ENCODE peak calls at places on chromosomes 11 and 22, in six cellular contexts. N, L, P, R, D and I are unnamed samples.

GRCh38 chr22:27125539-27125938 is 468.2 kb downstream of the MIAT start:
- DNase-seq in N (no peak), L (no peak), P (no peak), R (no peak), D (peak; percentile 68), I (no peak)

GRCh38 chr11:65559951-65560537 is 1.9 kb upstream of the LTBP3 start:
- DNase-seq in N (peak; percentile 37), L (no peak), P (no peak), R (peak; percentile 62), D (peak; percentile 62), I (peak; percentile 85)

GRCh38 chr11:45298718-45299117 is 12.6 kb upstream of the SYT13 start:
- DNase-seq in N (no peak), L (no peak), P (no peak), R (no peak), D (no peak), I (no peak)

GRCh38 chr11:62452261-62452660 is 33.4 kb downstream of the SCGB1A1 start:
- DNase-seq in N (no peak), L (no peak), P (no peak), R (no peak), D (no peak), I (no peak)

GRCh38 chr11:134800130-134800529 is 388.1 kb upstream of the B3GAT1 start:
- DNase-seq in N (no peak), L (no peak), P (no peak), R (no peak), D (no peak), I (no peak)

GRCh38 chr11:86067230-86068137 is 1.4 kb downstream of the PICALM start:
- DNase-seq in N (no peak), L (no peak), P (no peak), R (no peak), D (peak; percentile 46), I (peak; percentile 37)

GRCh38 chr22:50583294-50583865 is 731 bp upstream of the CHKB start:
- DNase-seq in N (no peak), L (no peak), P (no peak), R (no peak), D (no peak), I (no peak)

GRCh38 chr11:101686514-101686913 is 102.7 kb upstream of the TRPC6 start:
- DNase-seq in N (peak; percentile 22), L (no peak), P (no peak), R (peak; percentile 79), D (peak; percentile 94), I (peak; percentile 88)

DNA sequence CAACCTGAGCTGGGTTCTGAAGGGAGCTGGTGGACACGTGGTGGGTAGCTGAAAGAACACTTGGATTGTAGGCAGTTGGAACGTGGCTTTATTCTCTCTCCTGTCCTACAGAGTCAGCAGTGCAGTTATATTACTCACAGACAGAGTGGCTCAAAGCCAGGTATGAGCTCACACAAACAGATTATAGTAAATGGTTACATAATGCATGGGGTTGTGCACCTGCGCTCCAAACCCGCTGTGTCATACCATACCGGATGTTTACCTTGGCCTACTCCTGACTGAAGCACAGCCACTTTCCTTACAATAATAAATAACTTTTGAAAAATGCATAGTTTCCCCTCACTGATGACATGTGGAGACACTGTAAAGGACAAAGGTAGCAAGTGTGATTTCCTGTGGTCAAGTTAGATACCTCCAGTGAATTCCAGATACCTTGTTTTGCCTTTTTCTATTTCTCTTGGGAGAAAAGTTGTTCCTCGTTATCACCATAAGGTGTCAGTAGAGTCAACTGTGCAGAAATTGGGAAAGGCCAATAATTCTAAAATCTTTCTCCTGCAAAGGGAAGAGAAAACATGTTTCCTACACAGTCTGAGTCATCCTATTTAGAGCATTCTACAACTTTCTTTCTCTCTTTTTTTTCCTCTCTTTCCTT is 13.5 kb downstream of the MS4A6A start:
- DNase-seq in N (no peak), L (no peak), P (no peak), R (peak; percentile 47), D (peak; percentile 93), I (peak; percentile 98)
- TF ChIP-seq CTCF in N (peak; percentile 19), L (no peak), P (peak; percentile 36), R (peak; percentile 32), D (peak; percentile 52), I (peak; percentile 76)

DNA sequence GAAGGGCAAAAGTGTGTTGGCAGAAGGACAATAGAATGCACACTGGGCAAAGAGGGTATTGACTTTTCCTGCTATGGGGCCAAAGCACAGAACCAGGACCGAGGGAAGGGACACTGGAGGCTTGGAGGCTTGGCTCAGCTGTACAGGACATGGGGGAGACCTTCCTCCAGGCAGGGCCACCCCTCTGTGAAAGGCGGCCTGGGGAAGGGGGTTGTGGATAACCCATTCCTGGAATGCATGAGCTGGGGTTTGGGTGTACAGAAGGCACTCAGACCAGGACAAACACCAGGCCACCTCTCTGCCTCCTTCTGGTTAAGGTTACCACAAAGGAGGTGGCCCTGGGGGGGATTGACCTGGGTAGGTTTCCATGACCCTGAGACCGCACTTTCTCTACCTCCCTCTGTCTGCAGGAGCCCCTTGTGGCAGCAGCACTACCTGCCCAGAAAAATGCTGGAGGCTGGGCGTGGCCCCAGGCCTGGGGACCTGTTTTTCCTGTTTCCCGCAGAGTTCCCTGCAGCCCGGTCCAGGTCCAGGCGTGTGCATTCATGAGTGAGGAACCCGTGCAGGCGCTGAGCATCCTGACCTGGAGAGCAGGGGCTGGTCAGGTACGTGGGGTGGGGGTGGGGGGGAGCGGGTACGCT is 9.6 kb downstream of the P2RY2 start:
- DNase-seq in N (no peak), L (no peak), P (no peak), R (no peak), D (peak; percentile 88), I (no peak)
- TF ChIP-seq CTCF in N (no peak), L (no peak), P (no peak), R (no peak), D (peak; percentile 69), I (no peak)

DNA sequence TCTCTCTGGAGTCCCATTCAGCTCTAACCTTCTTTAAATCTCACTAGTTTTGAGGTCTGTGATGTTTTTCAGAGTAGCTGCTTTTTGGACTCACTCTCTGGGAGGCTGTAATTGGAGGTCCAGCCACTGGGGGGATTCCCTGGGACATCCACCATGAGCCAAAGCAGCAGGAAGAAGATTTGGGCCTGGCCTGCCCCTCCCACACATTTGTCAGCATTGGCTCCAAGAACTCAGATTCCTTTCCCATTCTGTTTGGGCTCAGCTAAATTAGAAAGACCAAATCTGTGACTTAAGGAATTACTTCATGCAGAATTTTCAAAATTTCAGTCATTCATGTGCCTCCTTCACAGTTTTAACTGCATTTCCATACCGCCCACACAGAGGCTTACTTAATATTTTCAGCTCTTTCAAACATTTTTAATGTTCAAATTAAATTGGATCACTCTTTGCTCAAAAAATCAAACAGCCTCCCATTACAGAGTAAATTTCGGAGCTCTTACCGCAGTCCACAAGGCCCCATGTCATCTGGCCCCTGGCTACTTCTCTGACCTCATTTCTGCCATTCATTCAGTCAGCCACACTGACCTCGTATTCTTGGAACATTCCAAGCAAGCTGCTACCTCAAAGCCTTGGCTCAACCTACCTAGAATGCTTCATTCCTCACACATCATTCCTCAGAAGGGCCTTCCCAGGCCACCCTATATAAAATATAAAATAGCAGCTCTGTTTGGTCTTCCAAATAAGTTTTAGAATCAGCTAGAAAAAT is 54.5 kb upstream of the RRAS2 start:
- DNase-seq in N (peak; percentile 88), L (no peak), P (no peak), R (peak; percentile 80), D (no peak), I (peak; percentile 47)
- TF ChIP-seq CTCF in N (peak; percentile 68), L (no peak), P (peak; percentile 46), R (peak; percentile 46), D (peak; percentile 4), I (no peak)

DNA sequence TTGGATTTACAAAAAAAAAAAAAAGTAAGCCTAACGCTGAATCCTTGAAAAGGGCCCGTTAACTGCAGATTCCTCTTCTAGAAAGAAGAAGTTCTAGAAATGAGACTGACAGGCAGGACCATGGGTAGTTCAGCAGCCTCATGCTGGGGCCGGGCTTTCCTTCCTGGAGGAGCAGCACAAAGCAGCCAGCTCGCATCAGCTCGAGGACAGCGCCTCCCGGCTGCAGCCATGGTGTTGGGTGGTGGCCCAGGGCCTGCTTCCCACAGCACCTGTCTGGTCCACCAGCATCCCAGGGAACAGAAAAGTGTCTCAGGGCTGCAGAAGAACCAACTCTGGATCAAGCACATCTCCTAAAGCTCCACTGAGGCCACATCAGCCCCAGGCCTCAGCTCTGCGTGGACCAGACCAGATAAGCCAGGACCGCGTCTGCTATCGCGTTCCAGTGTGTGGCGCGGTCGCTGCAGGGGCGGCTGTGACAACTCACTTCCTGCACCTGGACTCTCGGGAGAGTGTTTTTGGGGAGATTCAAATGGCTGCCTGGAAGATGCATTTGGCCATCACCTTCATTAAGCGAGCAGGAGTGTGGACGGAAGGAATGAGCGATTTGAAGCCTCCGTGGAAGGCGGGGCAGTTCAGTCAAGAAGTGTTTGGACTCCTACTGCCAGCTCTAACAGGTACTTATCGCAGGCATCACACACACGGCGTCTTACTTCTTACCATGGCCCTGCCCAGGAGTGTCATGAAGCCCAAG is 53.5 kb downstream of the MYH9 start:
- DNase-seq in N (no peak), L (peak; percentile 57), P (no peak), R (no peak), D (no peak), I (no peak)
- TF ChIP-seq CTCF in N (peak; percentile 9), L (no peak), P (no peak), R (peak; percentile 10), D (peak; percentile 56), I (no peak)

GRCh38 chr11:96110302-96110701 is 186.4 kb upstream of the MTMR2 start:
- DNase-seq in N (no peak), L (no peak), P (no peak), R (no peak), D (no peak), I (no peak)
- TF ChIP-seq CTCF in N (no peak), L (no peak), P (no peak), R (no peak), D (peak; percentile 6), I (no peak)

GRCh38 chr22:39405346-39406085 is 5.9 kb downstream of the TAB1 start:
- DNase-seq in N (peak; percentile 76), L (no peak), P (no peak), R (peak; percentile 75), D (no peak), I (no peak)
- TF ChIP-seq CTCF in N (peak; percentile 34), L (no peak), P (no peak), R (peak; percentile 44), D (no peak), I (no peak)

DNA sequence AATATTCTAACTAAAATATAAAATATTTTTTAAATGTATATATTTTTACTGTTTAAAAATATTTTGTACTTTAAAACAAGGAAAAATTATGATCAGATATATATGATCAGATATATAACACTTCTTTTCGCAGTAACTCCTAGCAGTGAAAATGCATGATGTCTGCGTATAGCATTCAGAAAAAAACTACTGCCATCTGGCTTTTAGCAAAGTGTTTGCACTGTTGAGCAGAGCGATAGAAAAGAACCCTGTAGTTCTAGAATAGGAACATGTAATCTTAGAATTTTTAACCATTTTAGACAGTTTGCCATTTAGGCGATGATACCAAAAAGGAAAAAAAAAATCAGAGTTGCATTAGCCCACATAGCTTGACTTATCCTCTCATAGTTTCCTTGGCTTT is 370.4 kb upstream of the ANO3 start:
- DNase-seq in N (no peak), L (no peak), P (no peak), R (no peak), D (peak; percentile 6), I (no peak)
- TF ChIP-seq CTCF in N (no peak), L (no peak), P (peak; percentile 40), R (no peak), D (no peak), I (no peak)

GRCh38 chr11:46896719-46897406 is 21.5 kb downstream of the LRP4 start:
- DNase-seq in N (peak; percentile 39), L (no peak), P (no peak), R (peak; percentile 61), D (peak; percentile 58), I (peak; percentile 73)
- TF ChIP-seq CTCF in N (peak; percentile 27), L (no peak), P (peak; percentile 59), R (peak; percentile 40), D (peak; percentile 30), I (peak; percentile 9)

GRCh38 chr22:20258584-20259335 is 9.4 kb downstream of the RTN4R start:
- DNase-seq in N (no peak), L (no peak), P (no peak), R (no peak), D (no peak), I (no peak)
- TF ChIP-seq CTCF in N (peak; percentile 21), L (no peak), P (peak; percentile 35), R (peak; percentile 13), D (peak; percentile 23), I (peak; percentile 37)